ENCODE peak calls at places on chromosome 15, in four cellular contexts. One of them, this sample, is unnamed.

GRCh38 chr15:99986297-99987118 is 253.3 kb upstream of the LYSMD4 start:
- DNase-seq in lung: no peak
- DNase-seq in uterus: no peak
- DNase-seq in activated CD8-positive, alpha-beta memory T cell treated with anti-CD3 and anti-CD28 coated beads, Interleukin-2, amount 10 ng/mL, durations not matched to agents 7 days and 5 days: no peak
- DNase-seq in this sample: no peak

GRCh38 chr15:22808761-22809280 is 22.4 kb downstream of the NIPA1 start:
- DNase-seq in lung: no peak
- DNase-seq in uterus: no peak
- DNase-seq in activated CD8-positive, alpha-beta memory T cell treated with anti-CD3 and anti-CD28 coated beads, Interleukin-2, amount 10 ng/mL, durations not matched to agents 7 days and 5 days: no peak
- DNase-seq in this sample: no peak

GRCh38 chr15:52098328-52098727 is 14.2 kb downstream of the BCL2L10 start:
- DNase-seq in activated CD8-positive, alpha-beta memory T cell treated with anti-CD3 and anti-CD28 coated beads, Interleukin-2, amount 10 ng/mL, durations not matched to agents 7 days and 5 days: no peak
- DNase-seq in uterus: peak; percentile 38
- DNase-seq in lung: no peak
- DNase-seq in this sample: no peak

GRCh38 chr15:89936051-89936792 is 23.5 kb upstream of the ARPIN start:
- DNase-seq in activated CD8-positive, alpha-beta memory T cell treated with anti-CD3 and anti-CD28 coated beads, Interleukin-2, amount 10 ng/mL, durations not matched to agents 7 days and 5 days: peak; percentile 63
- DNase-seq in lung: no peak
- DNase-seq in uterus: no peak
- DNase-seq in this sample: no peak

GRCh38 chr15:99137111-99137546 is 32.2 kb downstream of the SYNM start:
- DNase-seq in uterus: no peak
- DNase-seq in activated CD8-positive, alpha-beta memory T cell treated with anti-CD3 and anti-CD28 coated beads, Interleukin-2, amount 10 ng/mL, durations not matched to agents 7 days and 5 days: peak; percentile 37
- DNase-seq in lung: no peak
- DNase-seq in this sample: peak; percentile 35

GRCh38 chr15:90414408-90415028 is 26.5 kb downstream of the IQGAP1 start:
- DNase-seq in lung: no peak
- DNase-seq in uterus: no peak
- DNase-seq in activated CD8-positive, alpha-beta memory T cell treated with anti-CD3 and anti-CD28 coated beads, Interleukin-2, amount 10 ng/mL, durations not matched to agents 7 days and 5 days: no peak
- DNase-seq in this sample: no peak

GRCh38 chr15:31457631-31458526 is 131.2 kb downstream of the KLF13 start:
- DNase-seq in lung: no peak
- DNase-seq in uterus: peak; percentile 7
- DNase-seq in activated CD8-positive, alpha-beta memory T cell treated with anti-CD3 and anti-CD28 coated beads, Interleukin-2, amount 10 ng/mL, durations not matched to agents 7 days and 5 days: no peak
- DNase-seq in this sample: no peak

GRCh38 chr15:84398763-84399701 is 163.5 kb downstream of the GOLGA6L4 start:
- DNase-seq in activated CD8-positive, alpha-beta memory T cell treated with anti-CD3 and anti-CD28 coated beads, Interleukin-2, amount 10 ng/mL, durations not matched to agents 7 days and 5 days: peak; percentile 34
- DNase-seq in uterus: no peak
- DNase-seq in lung: peak; percentile 24
- DNase-seq in this sample: no peak

GRCh38 chr15:98177950-98178848 is 217.7 kb downstream of the ARRDC4 start:
- DNase-seq in lung: peak; percentile 33
- DNase-seq in activated CD8-positive, alpha-beta memory T cell treated with anti-CD3 and anti-CD28 coated beads, Interleukin-2, amount 10 ng/mL, durations not matched to agents 7 days and 5 days: no peak
- DNase-seq in uterus: peak; percentile 34
- DNase-seq in this sample: peak; percentile 28

GRCh38 chr15:74784854-74785715 is 3.2 kb downstream of the CSK start:
- DNase-seq in lung: no peak
- DNase-seq in activated CD8-positive, alpha-beta memory T cell treated with anti-CD3 and anti-CD28 coated beads, Interleukin-2, amount 10 ng/mL, durations not matched to agents 7 days and 5 days: no peak
- DNase-seq in uterus: no peak
- DNase-seq in this sample: no peak

GRCh38 chr15:40182358-40183029 is 21.6 kb downstream of the BUB1B start:
- DNase-seq in activated CD8-positive, alpha-beta memory T cell treated with anti-CD3 and anti-CD28 coated beads, Interleukin-2, amount 10 ng/mL, durations not matched to agents 7 days and 5 days: no peak
- DNase-seq in lung: no peak
- DNase-seq in uterus: no peak
- DNase-seq in this sample: no peak

GRCh38 chr15:56788359-56788758 is 55.0 kb upstream of the ZNF280D start:
- DNase-seq in lung: no peak
- DNase-seq in uterus: no peak
- DNase-seq in activated CD8-positive, alpha-beta memory T cell treated with anti-CD3 and anti-CD28 coated beads, Interleukin-2, amount 10 ng/mL, durations not matched to agents 7 days and 5 days: no peak
- DNase-seq in this sample: no peak

GRCh38 chr15:44812029-44812517 is 75.7 kb downstream of the TRIM69 start:
- DNase-seq in activated CD8-positive, alpha-beta memory T cell treated with anti-CD3 and anti-CD28 coated beads, Interleukin-2, amount 10 ng/mL, durations not matched to agents 7 days and 5 days: no peak
- DNase-seq in uterus: no peak
- DNase-seq in lung: no peak
- DNase-seq in this sample: peak; percentile 93

GRCh38 chr15:63588826-63589225 is 8.4 kb upstream of the FBXL22 start:
- DNase-seq in uterus: no peak
- DNase-seq in activated CD8-positive, alpha-beta memory T cell treated with anti-CD3 and anti-CD28 coated beads, Interleukin-2, amount 10 ng/mL, durations not matched to agents 7 days and 5 days: no peak
- DNase-seq in lung: no peak
- DNase-seq in this sample: no peak

GRCh38 chr15:91469627-91470567 is 369.8 kb downstream of the SV2B start:
- DNase-seq in lung: no peak
- DNase-seq in activated CD8-positive, alpha-beta memory T cell treated with anti-CD3 and anti-CD28 coated beads, Interleukin-2, amount 10 ng/mL, durations not matched to agents 7 days and 5 days: peak; percentile 89
- DNase-seq in uterus: no peak
- DNase-seq in this sample: peak; percentile 11

GRCh38 chr15:56102401-56102800 is 109.0 kb upstream of the NEDD4 start:
- DNase-seq in activated CD8-positive, alpha-beta memory T cell treated with anti-CD3 and anti-CD28 coated beads, Interleukin-2, amount 10 ng/mL, durations not matched to agents 7 days and 5 days: no peak
- DNase-seq in lung: no peak
- DNase-seq in uterus: no peak
- DNase-seq in this sample: no peak

GRCh38 chr15:25862469-25863066 is 559 bp downstream of the ATP10A start:
- DNase-seq in lung: peak; percentile 55
- DNase-seq in activated CD8-positive, alpha-beta memory T cell treated with anti-CD3 and anti-CD28 coated beads, Interleukin-2, amount 10 ng/mL, durations not matched to agents 7 days and 5 days: peak; percentile 59
- DNase-seq in uterus: no peak
- DNase-seq in this sample: no peak

GRCh38 chr15:60780147-60780546 is 301.2 kb upstream of the ICE2 start:
- DNase-seq in uterus: no peak
- DNase-seq in activated CD8-positive, alpha-beta memory T cell treated with anti-CD3 and anti-CD28 coated beads, Interleukin-2, amount 10 ng/mL, durations not matched to agents 7 days and 5 days: no peak
- DNase-seq in lung: no peak
- DNase-seq in this sample: no peak

GRCh38 chr15:70283511-70283910 is 185.8 kb upstream of the TLE3 start:
- DNase-seq in activated CD8-positive, alpha-beta memory T cell treated with anti-CD3 and anti-CD28 coated beads, Interleukin-2, amount 10 ng/mL, durations not matched to agents 7 days and 5 days: no peak
- DNase-seq in uterus: no peak
- DNase-seq in lung: no peak
- DNase-seq in this sample: no peak